ENCODE peak calls at places on chromosomes 16 and 17, in five cellular contexts. H, E, B, V and K are unnamed samples.
A peak's percentile ranks its signal among the peaks of the same experiment; 100 is the strongest.

GRCh38 chr16:54954220-54954619 is 23.6 kb downstream of the IRX5 start:
- DNase-seq in H (no peak), E (no peak), B (no peak), V (no peak), K (no peak)

GRCh38 chr17:61416540-61417363 is 17.1 kb downstream of the TBX2 start:
- DNase-seq in H (peak; percentile 83), E (peak; percentile 50), B (peak; percentile 82), V (no peak), K (peak; percentile 77)

GRCh38 chr17:4101127-4101798 is 41.6 kb downstream of the ZZEF1 start:
- DNase-seq in H (peak; percentile 35), E (no peak), B (no peak), V (no peak), K (no peak)

GRCh38 chr16:2692251-2692947 is 10.1 kb downstream of the KCTD5 start:
- DNase-seq in H (no peak), E (no peak), B (no peak), V (no peak), K (no peak)

GRCh38 chr16:87459833-87460232 is 33.0 kb downstream of the ZCCHC14 start:
- DNase-seq in H (no peak), E (no peak), B (no peak), V (no peak), K (no peak)

GRCh38 chr17:41647940-41648410 is 23.6 kb upstream of the KRT17 start:
- DNase-seq in H (peak; percentile 91), E (peak; percentile 65), B (peak; percentile 93), V (peak; percentile 86), K (peak; percentile 93)

GRCh38 chr16:22813223-22813945 is 578 bp upstream of the HS3ST2 start:
- DNase-seq in H (no peak), E (peak; percentile 93), B (peak; percentile 19), V (no peak), K (peak; percentile 50)

GRCh38 chr17:5619088-5619740 is 34.9 kb upstream of the NLRP1 start:
- DNase-seq in H (peak; percentile 28), E (no peak), B (no peak), V (no peak), K (peak; percentile 48)

GRCh38 chr16:46651305-46651704 is 30.1 kb upstream of the SHCBP1 start:
- DNase-seq in H (no peak), E (no peak), B (no peak), V (no peak), K (no peak)

GRCh38 chr16:46650224-46650623 is 29.0 kb upstream of the SHCBP1 start:
- DNase-seq in H (no peak), E (no peak), B (no peak), V (no peak), K (no peak)

GRCh38 chr16:46649571-46649970 is 28.4 kb upstream of the SHCBP1 start:
- DNase-seq in H (no peak), E (no peak), B (no peak), V (no peak), K (no peak)

GRCh38 chr16:46648656-46649055 is 27.5 kb upstream of the SHCBP1 start:
- DNase-seq in H (no peak), E (no peak), B (no peak), V (no peak), K (no peak)
- TF ChIP-seq CTCF in H (no peak), E (peak; percentile 3), B (no peak), V (no peak), K (no peak)

GRCh38 chr16:28318042-28318597 is 25.8 kb downstream of the SBK1 start:
- DNase-seq in H (no peak), E (no peak), B (no peak), V (no peak), K (no peak)
- TF ChIP-seq CTCF in H (no peak), E (no peak), B (no peak), V (no peak), K (no peak)

DNA sequence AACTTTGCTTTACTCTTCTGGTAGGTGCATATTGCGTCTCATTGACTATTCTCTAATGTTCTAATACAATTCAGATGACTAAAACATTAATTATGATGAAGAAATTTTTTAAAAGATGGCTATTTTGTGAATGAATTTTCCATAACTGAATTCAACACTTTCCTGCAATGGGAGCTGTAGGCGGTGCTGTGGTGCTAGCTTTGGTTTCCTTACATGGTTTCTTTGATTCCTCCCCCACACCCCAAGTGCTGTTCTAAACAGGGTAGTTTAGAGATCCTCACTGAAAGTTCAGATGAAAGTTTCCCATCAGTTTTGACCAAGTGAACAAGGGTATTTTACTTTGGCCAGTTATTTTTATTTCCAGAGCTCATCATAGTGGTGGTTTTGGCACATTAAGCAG is 26.0 kb upstream of the MRC2 start:
- DNase-seq in H (no peak), E (no peak), B (no peak), V (no peak), K (peak; percentile 20)
- TF ChIP-seq CTCF in H (peak; percentile 4), E (no peak), B (no peak), V (no peak), K (no peak)

GRCh38 chr17:28575126-28575795 is 1.4 kb downstream of the ALDOC start:
- DNase-seq in H (no peak), E (no peak), B (no peak), V (no peak), K (peak; percentile 14)
- TF ChIP-seq CTCF in H (peak; percentile 38), E (no peak), B (no peak), V (no peak), K (no peak)

DNA sequence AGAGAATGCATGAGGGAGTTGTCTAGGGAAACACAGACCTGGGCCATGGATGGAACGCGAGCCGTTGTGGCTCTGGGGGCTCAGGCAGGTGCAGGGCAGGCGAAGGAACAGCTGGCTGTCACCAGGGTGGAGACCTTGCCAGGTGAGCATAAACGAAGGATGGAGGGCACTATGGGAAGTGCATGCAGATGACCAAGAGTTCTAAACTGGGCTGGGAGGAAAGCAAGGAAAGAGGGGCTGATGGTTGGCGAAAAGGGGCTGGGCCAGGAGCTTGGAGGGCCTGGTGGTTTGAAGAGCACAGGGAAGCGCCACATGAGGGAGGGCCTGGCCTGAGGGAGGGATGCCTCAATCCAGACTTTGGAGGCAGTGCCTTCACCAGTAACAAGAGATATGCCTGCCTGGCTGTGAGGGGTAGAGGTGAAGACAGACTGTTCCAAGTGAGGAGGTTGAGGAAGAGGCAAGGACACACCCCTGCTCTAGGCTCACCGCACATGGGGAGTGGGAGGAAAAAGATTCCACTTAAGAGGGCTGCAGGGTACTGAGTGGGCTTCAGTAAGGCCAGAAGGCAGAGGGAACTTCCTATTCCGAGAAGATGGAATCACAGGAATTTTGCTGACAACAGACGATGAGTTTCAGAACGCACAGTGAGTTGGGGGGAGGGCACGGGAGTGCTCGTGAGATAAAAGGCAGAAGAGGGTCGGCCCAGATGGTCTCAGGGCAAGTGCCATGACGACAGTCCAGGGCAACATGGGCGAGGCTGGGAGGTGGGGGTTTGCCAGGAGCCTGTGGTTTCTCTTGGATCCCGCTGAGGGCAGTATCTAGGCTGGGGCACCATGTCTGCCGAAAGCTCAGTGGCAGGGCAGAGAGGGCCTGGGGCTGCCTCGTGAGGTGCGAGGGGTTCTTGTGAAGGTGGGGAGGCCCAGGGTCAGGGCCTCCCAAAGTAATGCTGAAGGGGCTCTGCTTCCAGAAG is 20.6 kb downstream of the B9D1 start:
- DNase-seq in H (no peak), E (no peak), B (peak; percentile 42), V (no peak), K (no peak)
- TF ChIP-seq CTCF in H (no peak), E (no peak), B (no peak), V (no peak), K (no peak)

GRCh38 chr17:63446218-63446980 is at the start of gene CYB561:
- DNase-seq in H (peak; percentile 90), E (peak; percentile 63), B (peak; percentile 86), V (peak; percentile 88), K (peak; percentile 68)

GRCh38 chr17:63444457-63444856 is 1.6 kb downstream of the CYB561 start:
- DNase-seq in H (no peak), E (no peak), B (no peak), V (no peak), K (no peak)

GRCh38 chr17:63445065-63445464 is 1.0 kb downstream of the CYB561 start:
- DNase-seq in H (no peak), E (no peak), B (no peak), V (no peak), K (no peak)

GRCh38 chr17:63446981-63447687 is 1.0 kb upstream of the CYB561 start:
- DNase-seq in H (no peak), E (no peak), B (no peak), V (peak; percentile 60), K (peak; percentile 60)

DNA sequence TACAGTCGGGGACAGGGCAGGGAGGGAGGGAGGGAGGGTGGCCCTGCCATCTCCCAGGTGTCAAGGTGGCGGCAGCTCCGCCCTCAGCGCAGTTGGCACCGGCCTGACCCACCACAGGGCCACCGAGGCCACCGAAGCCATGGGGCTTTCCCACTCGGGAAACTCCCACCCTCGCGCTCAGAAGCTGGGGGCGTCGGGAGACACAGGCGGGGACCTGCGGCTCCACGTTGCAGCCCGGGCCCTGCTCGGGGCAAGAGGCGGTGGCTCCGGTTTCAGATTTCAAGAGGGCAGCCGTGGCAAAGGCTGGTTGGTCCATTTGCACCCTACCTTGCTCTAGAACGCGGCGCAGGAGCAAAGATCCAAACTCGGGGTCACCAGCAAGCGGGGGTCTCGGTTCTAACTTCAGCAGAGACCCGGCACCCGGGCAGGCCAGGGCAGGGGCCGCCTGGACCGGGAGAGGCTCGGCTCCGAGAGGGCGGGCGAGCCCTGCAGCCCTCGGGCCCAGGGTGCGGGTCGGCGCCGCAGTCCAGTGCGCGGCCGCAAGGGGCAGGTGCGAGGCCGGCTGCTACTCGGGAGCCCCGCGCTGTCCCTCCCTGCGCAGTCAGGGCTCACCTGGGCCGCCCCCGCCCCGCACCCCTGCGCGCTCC is 412 bp downstream of the CYB561 start:
- DNase-seq in H (peak; percentile 64), E (peak; percentile 68), B (no peak), V (peak; percentile 56), K (peak; percentile 64)
- TF ChIP-seq CTCF in H (peak; percentile 23), E (peak; percentile 29), B (peak; percentile 60), V (no peak), K (peak; percentile 53)

GRCh38 chr16:85362443-85362842 is 250.2 kb upstream of the CIBAR2 start:
- DNase-seq in H (no peak), E (no peak), B (no peak), V (no peak), K (no peak)

GRCh38 chr16:85364323-85365040 is 248.6 kb upstream of the GSE1 start:
- DNase-seq in H (no peak), E (no peak), B (no peak), V (no peak), K (no peak)

GRCh38 chr16:85363881-85364280 is 249.2 kb upstream of the GSE1 start:
- DNase-seq in H (no peak), E (no peak), B (no peak), V (no peak), K (no peak)

GRCh38 chr16:85365120-85365519 is 248.0 kb upstream of the GSE1 start:
- DNase-seq in H (no peak), E (peak; percentile 23), B (no peak), V (no peak), K (no peak)

GRCh38 chr16:85363427-85363826 is 249.7 kb upstream of the GSE1 start:
- DNase-seq in H (no peak), E (no peak), B (no peak), V (no peak), K (no peak)
- TF ChIP-seq CTCF in H (no peak), E (no peak), B (no peak), V (no peak), K (no peak)